ENCODE peak calls at places on chromosome 9, in seven cellular contexts. One of them, this sample, is unnamed.

GRCh38 chr9:93116049-93116961 is 17.7 kb downstream of the NINJ1 start:
- DNase-seq in ecto neural progenitor cell: no peak
- DNase-seq in stimulated activated CD8-positive, alpha-beta memory T cell treated with anti-CD3 and anti-CD28 coated beads, Interleukin-7, amount 100 ng/mL, for 4 hours: no peak
- DNase-seq in AG04450: no peak
- DNase-seq in NCI-H2081: no peak
- DNase-seq in DMS53: peak; percentile 51
- DNase-seq in ELR: peak; percentile 88
- DNase-seq in this sample: no peak

GRCh38 chr9:128416432-128417019 is 4.1 kb upstream of the CERCAM start:
- DNase-seq in ecto neural progenitor cell: no peak
- DNase-seq in stimulated activated CD8-positive, alpha-beta memory T cell treated with anti-CD3 and anti-CD28 coated beads, Interleukin-7, amount 100 ng/mL, for 4 hours: no peak
- DNase-seq in AG04450: no peak
- DNase-seq in NCI-H2081: no peak
- DNase-seq in DMS53: no peak
- DNase-seq in ELR: no peak
- DNase-seq in this sample: no peak

GRCh38 chr9:105191508-105192118 is 52.8 kb upstream of the SLC44A1 start:
- DNase-seq in ecto neural progenitor cell: no peak
- DNase-seq in stimulated activated CD8-positive, alpha-beta memory T cell treated with anti-CD3 and anti-CD28 coated beads, Interleukin-7, amount 100 ng/mL, for 4 hours: no peak
- DNase-seq in AG04450: no peak
- DNase-seq in NCI-H2081: no peak
- DNase-seq in DMS53: no peak
- DNase-seq in ELR: no peak
- DNase-seq in this sample: no peak

GRCh38 chr9:125538092-125538473 is 168.9 kb downstream of the MAPKAP1 start:
- DNase-seq in ecto neural progenitor cell: no peak
- DNase-seq in stimulated activated CD8-positive, alpha-beta memory T cell treated with anti-CD3 and anti-CD28 coated beads, Interleukin-7, amount 100 ng/mL, for 4 hours: no peak
- DNase-seq in AG04450: peak; percentile 78
- DNase-seq in NCI-H2081: peak; percentile 87
- DNase-seq in DMS53: peak; percentile 94
- DNase-seq in ELR: peak; percentile 93
- DNase-seq in this sample: peak; percentile 78

GRCh38 chr9:107906074-107906473 is 416.5 kb upstream of the KLF4 start:
- DNase-seq in ecto neural progenitor cell: no peak
- DNase-seq in stimulated activated CD8-positive, alpha-beta memory T cell treated with anti-CD3 and anti-CD28 coated beads, Interleukin-7, amount 100 ng/mL, for 4 hours: no peak
- DNase-seq in AG04450: no peak
- DNase-seq in NCI-H2081: no peak
- DNase-seq in DMS53: no peak
- DNase-seq in ELR: no peak
- DNase-seq in this sample: no peak

GRCh38 chr9:71816782-71817549 is 48.7 kb upstream of the CEMIP2 start:
- DNase-seq in ecto neural progenitor cell: no peak
- DNase-seq in stimulated activated CD8-positive, alpha-beta memory T cell treated with anti-CD3 and anti-CD28 coated beads, Interleukin-7, amount 100 ng/mL, for 4 hours: no peak
- DNase-seq in AG04450: no peak
- DNase-seq in NCI-H2081: peak; percentile 14
- DNase-seq in DMS53: peak; percentile 86
- DNase-seq in ELR: no peak
- DNase-seq in this sample: peak; percentile 71

GRCh38 chr9:81416476-81417298 is 272.7 kb downstream of the TLE1 start:
- DNase-seq in ecto neural progenitor cell: no peak
- DNase-seq in stimulated activated CD8-positive, alpha-beta memory T cell treated with anti-CD3 and anti-CD28 coated beads, Interleukin-7, amount 100 ng/mL, for 4 hours: no peak
- DNase-seq in AG04450: no peak
- DNase-seq in NCI-H2081: peak; percentile 20
- DNase-seq in DMS53: peak; percentile 14
- DNase-seq in ELR: no peak
- DNase-seq in this sample: peak; percentile 70

GRCh38 chr9:128062856-128063831 is 4.0 kb downstream of the NAIF1 start:
- DNase-seq in ecto neural progenitor cell: no peak
- DNase-seq in stimulated activated CD8-positive, alpha-beta memory T cell treated with anti-CD3 and anti-CD28 coated beads, Interleukin-7, amount 100 ng/mL, for 4 hours: no peak
- DNase-seq in AG04450: no peak
- DNase-seq in NCI-H2081: no peak
- DNase-seq in DMS53: no peak
- DNase-seq in ELR: no peak
- DNase-seq in this sample: no peak

This sample was measured in NCI-H2029.